ENCODE peak calls at places on chromosomes 13 and 19, in seven cellular contexts. V is mesendoderm, K is mesenchymal stem cell, B is IMR-90, M is H9, Z is H1, X is trophoblast cell. R is an unnamed sample.

GRCh38 chr19:55174425-55175116 is 5.5 kb downstream of the SYT5 start:
- DNase-seq in V (no peak), K (no peak), B (no peak), M (no peak), Z (no peak), X (no peak), R (no peak)

GRCh38 chr13:27170521-27171243 is 929 bp downstream of the USP12 start:
- DNase-seq in V (peak; percentile 75), K (no peak), B (no peak), M (peak; percentile 69), Z (peak; percentile 83), X (peak; percentile 57), R (peak; percentile 54)

GRCh38 chr13:33649212-33649917 is 168.6 kb upstream of the RFC3 start:
- DNase-seq in V (no peak), K (peak; percentile 29), B (peak; percentile 6), M (no peak), Z (no peak), X (no peak), R (no peak)

GRCh38 chr19:52735734-52736133 is 890 bp upstream of the ZNF611 start:
- DNase-seq in V (peak; percentile 98), K (peak; percentile 54), B (no peak), M (peak; percentile 97), Z (peak; percentile 75), X (peak; percentile 96), R (peak; percentile 47)

GRCh38 chr19:6424190-6424938 is at the start of gene KHSRP:
- DNase-seq in V (peak; percentile 22), K (peak; percentile 9), B (no peak), M (no peak), Z (peak; percentile 59), X (no peak), R (no peak)

GRCh38 chr19:10295847-10296591 is 6.3 kb downstream of the ICAM5 start:
- DNase-seq in V (peak; percentile 37), K (no peak), B (no peak), M (peak; percentile 57), Z (peak; percentile 75), X (no peak), R (no peak)

GRCh38 chr13:49452725-49453457 is 8.8 kb downstream of the SETDB2 start:
- DNase-seq in V (no peak), K (no peak), B (no peak), M (no peak), Z (no peak), X (no peak), R (no peak)

GRCh38 chr19:36986601-36987000 is 70.5 kb downstream of the ZNF568 start:
- DNase-seq in V (no peak), K (no peak), B (no peak), M (no peak), Z (no peak), X (no peak), R (no peak)

GRCh38 chr13:32210081-32210480 is 105.1 kb downstream of the ZAR1L start:
- DNase-seq in V (no peak), K (no peak), B (no peak), M (no peak), Z (no peak), X (no peak), R (no peak)

GRCh38 chr19:35300340-35300649 is 8.3 kb downstream of the MAG start:
- DNase-seq in V (no peak), K (no peak), B (no peak), M (no peak), Z (no peak), X (no peak), R (no peak)
- H2AK5ac ChIP-seq in V (no peak overlapping the region), K (no peak overlapping the region), B (no peak overlapping the region), M (no peak overlapping the region), Z (no peak overlapping the region), X (no peak overlapping the region), R (peak overlapping the region; percentile 82)

GRCh38 chr19:1700733-1701663 is 48.6 kb upstream of the TCF3 start:
- DNase-seq in V (no peak), K (no peak), B (no peak), M (no peak), Z (no peak), X (no peak), R (no peak)
- H3K4me2 ChIP-seq in V (no peak overlapping the region), K (no peak overlapping the region), B (no peak overlapping the region), M (no peak overlapping the region), Z (no peak overlapping the region), X (no peak overlapping the region), R (no peak overlapping the region)

DNA sequence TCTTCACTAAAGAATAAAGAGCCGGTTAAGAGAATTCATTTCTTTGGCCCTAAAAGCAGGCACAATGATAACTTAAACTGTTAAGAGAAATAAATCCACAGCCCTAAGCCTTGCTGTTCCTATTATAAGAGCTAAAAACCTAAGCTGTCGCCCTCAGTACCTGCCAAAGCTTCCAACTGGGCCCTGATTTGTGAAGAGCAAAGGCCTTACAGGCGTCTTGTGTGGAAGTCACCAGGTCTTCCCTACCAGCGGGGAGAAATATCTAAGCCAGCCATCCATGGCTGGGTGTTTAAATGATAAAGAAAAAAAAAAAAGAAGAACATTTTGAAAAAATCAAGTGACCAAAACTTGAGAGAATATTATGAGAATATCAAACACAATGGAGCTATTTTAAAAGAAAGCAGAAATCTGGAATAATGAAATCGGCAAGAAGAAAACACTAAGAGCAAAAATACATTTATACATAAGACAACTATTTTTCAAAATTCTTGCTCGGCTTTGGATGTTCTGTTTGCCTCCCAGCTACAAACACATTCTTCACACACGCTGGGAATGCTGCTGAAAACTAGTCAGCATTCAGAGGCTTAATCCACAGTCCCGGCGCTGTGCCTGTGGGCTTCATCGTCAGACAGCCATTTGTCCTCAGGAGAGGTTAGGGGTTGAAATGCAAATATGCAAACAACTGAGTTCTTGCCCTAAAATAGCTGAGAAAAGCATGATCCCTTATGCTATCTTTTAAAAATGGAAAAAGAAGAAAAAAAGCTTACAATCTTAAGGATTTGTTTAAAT is 89.8 kb upstream of the LSM14A start:
- DNase-seq in V (peak; percentile 88), K (no peak), B (no peak), M (peak; percentile 42), Z (no peak), X (peak; percentile 95), R (peak; percentile 18)
- H2AK5ac ChIP-seq in V (no peak overlapping the region), K (no peak overlapping the region), B (no peak overlapping the region), M (no peak overlapping the region), Z (no peak overlapping the region), X (no peak overlapping the region), R (no peak overlapping the region)

GRCh38 chr13:43964698-43965097 is 85.0 kb downstream of the LACC1 start:
- DNase-seq in V (peak; percentile 14), K (no peak), B (no peak), M (no peak), Z (no peak), X (peak; percentile 30), R (no peak)
- H3K4me2 ChIP-seq in V (no peak overlapping the region), K (no peak overlapping the region), B (no peak overlapping the region), M (no peak overlapping the region), Z (no peak overlapping the region), X (peak overlapping the region; percentile 43), R (no peak overlapping the region)

GRCh38 chr19:49430172-49430677 is 5.0 kb downstream of the GFY start:
- DNase-seq in V (peak; percentile 47), K (no peak), B (no peak), M (no peak), Z (no peak), X (no peak), R (no peak)
- H2AK5ac ChIP-seq in V (no peak overlapping the region), K (no peak overlapping the region), B (no peak overlapping the region), M (no peak overlapping the region), Z (peak overlapping the region; percentile 68), X (no peak overlapping the region), R (peak overlapping the region; percentile 54)

DNA sequence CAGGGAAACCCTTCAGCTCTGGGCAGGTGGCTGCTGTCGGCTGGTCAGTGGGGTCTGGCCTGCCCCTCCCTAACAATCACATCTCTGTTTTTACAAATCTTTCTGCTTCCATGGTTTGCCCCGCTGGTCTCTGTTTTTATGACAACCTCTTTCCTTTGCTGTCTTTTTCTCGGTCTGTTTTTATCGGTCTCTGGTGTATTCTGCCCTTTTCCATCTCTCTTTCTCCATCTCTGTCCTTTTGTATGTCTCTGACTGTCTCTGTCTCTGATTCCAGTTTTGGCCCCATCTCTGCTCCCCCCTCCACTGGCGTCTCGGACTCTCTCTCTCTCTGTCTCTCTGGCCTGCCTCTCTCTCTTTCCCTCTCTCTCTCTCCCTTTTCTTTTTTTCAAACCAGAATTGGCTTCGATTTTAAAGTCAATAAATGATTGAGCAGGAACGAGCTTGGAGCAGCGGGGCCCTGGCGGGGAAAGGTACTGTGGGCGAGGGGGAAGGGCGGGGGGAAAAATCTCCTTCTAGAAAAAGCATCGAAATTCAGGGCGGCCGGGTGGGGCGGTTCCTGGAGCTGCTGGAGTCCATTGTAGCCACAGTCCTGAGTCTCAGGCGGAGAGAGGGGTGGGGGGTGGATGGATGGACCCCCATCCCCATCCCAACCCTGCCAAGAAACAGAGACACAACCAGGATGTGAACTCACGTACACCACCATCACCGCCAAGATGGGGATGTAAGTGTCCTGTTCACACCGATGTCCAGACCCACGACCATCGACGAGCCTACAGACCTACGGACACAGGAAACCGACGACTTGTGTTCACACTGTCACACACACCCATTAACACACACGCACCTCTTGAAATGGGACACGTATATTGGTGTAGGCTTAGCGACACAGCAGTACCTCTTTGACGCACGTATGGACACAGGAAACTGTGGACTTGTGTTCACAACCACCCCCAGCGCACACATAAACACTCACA is 3.0 kb downstream of the NFIX start:
- DNase-seq in V (no peak), K (no peak), B (no peak), M (no peak), Z (no peak), X (no peak), R (no peak)
- H3K4me2 ChIP-seq in V (no peak overlapping the region), K (no peak overlapping the region), B (no peak overlapping the region), M (no peak overlapping the region), Z (no peak overlapping the region), X (no peak overlapping the region), R (no peak overlapping the region)

GRCh38 chr13:20713014-20713376 is 9.5 kb downstream of the IL17D start:
- DNase-seq in V (no peak), K (no peak), B (no peak), M (no peak), Z (no peak), X (no peak), R (no peak)
- H2AK5ac ChIP-seq in V (no peak overlapping the region), K (no peak overlapping the region), B (peak overlapping the region; percentile 63), M (no peak overlapping the region), Z (peak overlapping the region; percentile 32), X (no peak overlapping the region), R (no peak overlapping the region)

DNA sequence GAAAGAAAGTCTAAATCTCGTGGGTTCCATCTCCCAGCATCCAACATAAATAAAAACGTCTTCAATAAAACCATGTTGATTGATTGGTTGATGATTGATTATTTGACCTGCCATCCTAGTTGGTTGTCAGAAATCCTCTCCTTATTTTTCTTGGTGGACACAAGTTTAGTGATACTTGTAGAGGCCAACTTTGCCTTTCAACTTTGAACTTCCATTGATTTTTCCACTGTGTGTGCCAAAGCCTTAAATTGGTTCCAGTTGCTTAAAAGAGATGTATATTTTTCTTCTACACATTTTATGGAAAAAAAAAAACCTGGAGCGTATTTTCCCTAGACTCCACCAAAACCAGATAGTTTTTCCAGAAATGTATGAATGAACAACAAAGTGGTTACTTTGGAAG is 85.0 kb downstream of the MBNL2 start:
- DNase-seq in V (no peak), K (no peak), B (no peak), M (no peak), Z (no peak), X (no peak), R (no peak)
- H3K4me2 ChIP-seq in V (no peak overlapping the region), K (no peak overlapping the region), B (peak overlapping the region; percentile 23), M (no peak overlapping the region), Z (no peak overlapping the region), X (no peak overlapping the region), R (no peak overlapping the region)

GRCh38 chr13:83485101-83485500 is 397.2 kb downstream of the SLITRK1 start:
- DNase-seq in V (no peak), K (no peak), B (no peak), M (no peak), Z (no peak), X (no peak), R (no peak)
- H2AK5ac ChIP-seq in V (no peak overlapping the region), K (no peak overlapping the region), B (no peak overlapping the region), M (no peak overlapping the region), Z (no peak overlapping the region), X (no peak overlapping the region), R (no peak overlapping the region)